ENCODE peak calls at places on chromosomes 13 and 19, in seven cellular contexts. R is body of pancreas, V is upper lobe of left lung, I is ovary, N is uterus, K is heart left ventricle, U is A549. G is an unnamed sample.

GRCh38 chr13:70523622-70524021 is 415.4 kb upstream of the KLHL1 start:
- DNase-seq in R (peak), U (no peak), K (no peak), V (no peak), I (no peak), N (no peak), G (no peak)

GRCh38 chr19:30226464-30227070 is 145.6 kb upstream of the ZNF536 start:
- DNase-seq in N (no peak), V (peak), U (no peak), K (no peak), R (peak), I (no peak), G (no peak)

GRCh38 chr13:43783820-43784219 is 3.0 kb downstream of the ENOX1 start:
- DNase-seq in N (no peak), V (no peak), I (no peak), R (no peak), K (no peak), U (peak), G (no peak)

GRCh38 chr19:30388327-30388726 is 16.1 kb downstream of the ZNF536 start:
- DNase-seq in N (no peak), U (no peak), K (no peak), I (no peak), V (peak), R (no peak), G (no peak)

GRCh38 chr13:49063526-49063925 is 87.8 kb downstream of the FNDC3A start:
- DNase-seq in I (no peak), R (no peak), V (no peak), U (no peak), K (no peak), N (no peak), G (no peak)

GRCh38 chr13:82747331-82747730 is 1134.9 kb downstream of the SLITRK1 start:
- DNase-seq in N (no peak), V (no peak), I (no peak), U (no peak), R (no peak), K (no peak), G (no peak)

GRCh38 chr13:97934590-97934989 is 18.9 kb upstream of the IPO5 start:
- DNase-seq in N (no peak), R (no peak), V (no peak), U (no peak), I (no peak), K (no peak), G (no peak)

GRCh38 chr19:35288843-35289355 is 3.1 kb upstream of the MAG start:
- DNase-seq in V (no peak), U (no peak), N (no peak), R (no peak), K (no peak), I (no peak), G (no peak)

GRCh38 chr19:44685877-44686276 is 13.1 kb upstream of the CEACAM16 start:
- DNase-seq in K (no peak), V (no peak), N (no peak), I (no peak), U (peak), R (no peak), G (no peak)

GRCh38 chr19:57506163-57506562 is 6.4 kb downstream of the ZNF773 start:
- DNase-seq in I (no peak), U (no peak), K (no peak), R (no peak), V (no peak), N (no peak), G (no peak)

GRCh38 chr13:31094331-31095015 is 67.2 kb downstream of the HSPH1 start:
- DNase-seq in V (no peak), K (no peak), R (no peak), I (no peak), U (no peak), N (no peak), G (no peak)

GRCh38 chr19:50662442-50663279 is 13.4 kb downstream of the C19orf81 start:
- DNase-seq in R (no peak), V (no peak), K (no peak), I (no peak), U (no peak), N (no peak), G (no peak)
- TF ChIP-seq POLR2A in R (no peak), V (no peak), K (no peak), I (no peak), U (no peak), N (no peak), G (no peak)

DNA sequence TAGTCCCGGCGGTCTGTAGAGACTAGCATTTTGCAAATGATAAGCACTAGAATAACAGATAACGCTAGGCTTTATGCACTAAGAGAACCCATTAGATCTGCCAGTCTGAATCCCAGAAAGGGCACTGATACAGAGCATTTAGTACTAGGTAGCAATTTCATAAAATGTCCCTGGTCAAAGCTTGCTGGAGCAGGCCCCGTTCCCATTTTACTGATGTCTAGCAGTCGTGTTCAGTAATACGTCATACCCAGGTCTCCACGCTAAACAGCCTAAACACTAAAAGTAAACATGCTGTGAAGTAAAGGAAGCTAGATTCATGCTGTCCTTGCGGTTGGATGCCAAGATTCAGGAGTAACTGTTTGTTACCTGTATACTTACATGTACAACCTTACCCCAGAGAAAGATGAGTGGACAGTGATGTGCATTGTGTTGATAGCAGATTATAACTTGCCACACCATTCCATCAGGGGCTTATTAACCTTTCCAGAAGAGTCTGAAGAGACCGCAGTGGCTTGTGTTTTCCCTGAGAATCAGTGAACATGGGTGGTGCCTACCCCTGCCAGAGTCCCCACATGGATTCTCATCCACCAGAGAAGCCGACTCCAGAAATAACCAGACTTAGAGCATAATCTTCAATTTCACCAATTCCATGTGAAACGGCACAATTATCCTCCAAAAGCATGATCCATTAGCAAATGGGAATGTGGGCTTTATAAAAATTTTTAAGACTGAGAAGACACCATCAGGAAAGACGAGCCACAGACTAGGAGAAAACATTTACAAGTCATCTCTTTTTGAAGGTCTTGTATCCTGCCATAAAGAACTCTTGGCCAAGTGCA is 3.4 kb upstream of the RPS11 start:
- DNase-seq in N (no peak), R (no peak), K (no peak), I (no peak), V (no peak), U (peak), G (no peak)
- TF ChIP-seq POLR2A in N (no peak), R (no peak), K (no peak), I (no peak), V (no peak), U (no peak), G (no peak)

GRCh38 chr19:40713939-40714338 is 2.7 kb downstream of the COQ8B start:
- DNase-seq in U (no peak), I (peak), R (no peak), K (peak), V (no peak), N (no peak), G (no peak)

GRCh38 chr19:40716031-40716654 is 543 bp downstream of the COQ8B start:
- DNase-seq in I (no peak), R (peak), V (no peak), K (peak), U (peak), N (peak), G (peak)

GRCh38 chr19:40717325-40717879 is 490 bp downstream of the ITPKC start:
- DNase-seq in N (peak), V (no peak), U (peak), K (no peak), R (no peak), I (no peak), G (peak)

GRCh38 chr19:40716655-40717324 is at the start of the genes COQ8B and ITPKC:
- DNase-seq in K (peak), N (peak), V (peak), U (peak), R (peak), I (peak), G (peak)

DNA sequence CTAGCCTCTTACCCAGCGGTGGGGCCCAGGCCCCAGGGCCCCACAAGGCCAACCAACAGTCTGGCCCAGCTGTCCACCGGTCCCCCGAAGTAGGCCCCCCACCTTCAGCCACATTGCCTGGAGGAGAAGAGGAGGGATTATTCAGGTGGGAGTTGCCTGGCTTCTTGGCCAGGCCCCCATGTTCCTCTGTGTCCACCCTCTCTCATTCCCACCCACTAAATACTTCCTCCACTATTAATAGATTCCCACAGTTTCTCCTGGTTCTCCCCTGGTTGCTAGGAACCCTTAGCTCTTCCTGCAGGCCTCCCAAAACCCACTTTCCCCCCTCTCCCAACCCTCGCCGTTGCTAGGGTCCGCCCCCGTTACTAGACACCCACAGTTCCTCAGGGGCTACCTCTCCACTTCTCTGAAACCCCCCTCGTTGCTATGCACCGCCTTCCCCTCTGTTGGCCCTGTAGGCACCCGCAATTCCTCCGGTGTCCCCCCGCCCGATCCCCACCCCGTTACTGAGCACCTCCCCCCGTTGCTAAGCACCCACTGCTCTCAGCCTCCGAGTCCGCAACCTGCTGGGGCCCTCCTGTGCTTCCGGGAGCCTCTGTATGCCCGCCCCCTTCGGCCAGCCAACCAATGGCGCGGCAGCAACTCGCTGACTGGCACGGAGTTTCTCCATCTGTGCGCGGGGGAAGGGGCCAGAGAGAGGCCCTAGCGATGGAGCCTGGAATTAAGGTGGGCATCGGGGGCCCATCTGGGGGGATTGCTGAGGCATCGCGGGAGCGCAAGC is 2.0 kb downstream of the COQ8B start:
- DNase-seq in K (peak), V (peak), R (peak), N (peak), U (peak), I (peak), G (peak)
- TF ChIP-seq POLR2A in K (no peak), V (no peak), R (no peak), N (peak), U (peak), I (peak), G (no peak)

GRCh38 chr19:653425-653824 is 9.6 kb downstream of the RNF126 start:
- DNase-seq in R (no peak), V (peak), N (no peak), I (no peak), U (no peak), K (no peak), G (no peak)
- TF ChIP-seq POLR2A in R (no peak), V (no peak), N (no peak), I (no peak), U (no peak), K (no peak), G (no peak)

GRCh38 chr13:40982772-40983171 is 36.3 kb downstream of the ELF1 start:
- DNase-seq in U (no peak), K (no peak), V (no peak), R (no peak), I (no peak), N (peak), G (no peak)
- TF ChIP-seq POLR2A in U (no peak), K (no peak), V (peak), R (no peak), I (peak), N (peak), G (no peak)